ENCODE peak calls at places on chromosomes 7 and 10, in seven cellular contexts. One of them, this sample, is unnamed.

GRCh38 chr7:69091476-69091875 is 506.8 kb upstream of the AUTS2 start:
- DNase-seq in neural crest cell: no peak
- DNase-seq in heart right ventricle: no peak
- DNase-seq in cardiac fibroblast: no peak
- DNase-seq in transverse colon: no peak
- DNase-seq in Panc1: no peak
- DNase-seq in psoas muscle: no peak
- DNase-seq in this sample: no peak

GRCh38 chr10:58797356-58797755 is 284.7 kb downstream of the BICC1 start:
- DNase-seq in heart right ventricle: no peak
- DNase-seq in Panc1: no peak
- DNase-seq in neural crest cell: no peak
- DNase-seq in cardiac fibroblast: no peak
- DNase-seq in psoas muscle: no peak
- DNase-seq in transverse colon: no peak
- DNase-seq in this sample: no peak

GRCh38 chr10:103845983-103846382 is 9.4 kb downstream of the SH3PXD2A start:
- DNase-seq in psoas muscle: peak
- DNase-seq in heart right ventricle: no peak
- DNase-seq in transverse colon: peak
- DNase-seq in cardiac fibroblast: no peak
- DNase-seq in neural crest cell: no peak
- DNase-seq in Panc1: no peak
- DNase-seq in this sample: no peak

GRCh38 chr10:74081192-74081803 is 69.3 kb downstream of the AP3M1 start:
- DNase-seq in psoas muscle: no peak
- DNase-seq in transverse colon: peak
- DNase-seq in heart right ventricle: no peak
- DNase-seq in neural crest cell: peak
- DNase-seq in Panc1: peak
- DNase-seq in cardiac fibroblast: peak
- DNase-seq in this sample: peak

GRCh38 chr7:97022451-97023306 is 2.0 kb downstream of the DLX5 start:
- DNase-seq in transverse colon: no peak
- DNase-seq in neural crest cell: no peak
- DNase-seq in cardiac fibroblast: no peak
- DNase-seq in psoas muscle: no peak
- DNase-seq in Panc1: no peak
- DNase-seq in heart right ventricle: no peak
- DNase-seq in this sample: no peak

GRCh38 chr7:157270060-157270444 is 66.8 kb upstream of the DNAJB6 start:
- DNase-seq in Panc1: no peak
- DNase-seq in transverse colon: no peak
- DNase-seq in psoas muscle: no peak
- DNase-seq in heart right ventricle: no peak
- DNase-seq in neural crest cell: no peak
- DNase-seq in cardiac fibroblast: no peak
- DNase-seq in this sample: no peak

GRCh38 chr10:47028466-47028865 is 117.2 kb downstream of the PTPN20 start:
- DNase-seq in heart right ventricle: no peak
- DNase-seq in transverse colon: no peak
- DNase-seq in neural crest cell: no peak
- DNase-seq in psoas muscle: no peak
- DNase-seq in Panc1: no peak
- DNase-seq in cardiac fibroblast: no peak
- DNase-seq in this sample: no peak

GRCh38 chr7:30572212-30572839 is 22.4 kb upstream of the GARS1 start:
- DNase-seq in psoas muscle: no peak
- DNase-seq in transverse colon: no peak
- DNase-seq in heart right ventricle: no peak
- DNase-seq in neural crest cell: no peak
- DNase-seq in cardiac fibroblast: no peak
- DNase-seq in Panc1: no peak
- DNase-seq in this sample: no peak

GRCh38 chr7:155414508-155414907 is 43.4 kb upstream of the EN2 start:
- DNase-seq in neural crest cell: no peak
- DNase-seq in heart right ventricle: no peak
- DNase-seq in transverse colon: no peak
- DNase-seq in Panc1: no peak
- DNase-seq in psoas muscle: no peak
- DNase-seq in cardiac fibroblast: no peak
- DNase-seq in this sample: no peak

GRCh38 chr10:21315321-21316220 is 209.9 kb downstream of the SKIDA1 start:
- DNase-seq in psoas muscle: peak
- DNase-seq in transverse colon: no peak
- DNase-seq in Panc1: no peak
- DNase-seq in cardiac fibroblast: peak
- DNase-seq in neural crest cell: peak
- DNase-seq in heart right ventricle: peak
- DNase-seq in this sample: peak

GRCh38 chr10:97475936-97476594 is 22.2 kb downstream of the MMS19 start:
- DNase-seq in transverse colon: no peak
- DNase-seq in Panc1: no peak
- DNase-seq in psoas muscle: no peak
- DNase-seq in heart right ventricle: no peak
- DNase-seq in cardiac fibroblast: peak
- DNase-seq in neural crest cell: no peak
- DNase-seq in this sample: no peak

GRCh38 chr10:43355749-43356371 is 15.6 kb upstream of the FXYD4 start:
- DNase-seq in Panc1: peak
- DNase-seq in psoas muscle: no peak
- DNase-seq in cardiac fibroblast: no peak
- DNase-seq in heart right ventricle: no peak
- DNase-seq in neural crest cell: no peak
- DNase-seq in transverse colon: peak
- DNase-seq in this sample: peak

GRCh38 chr7:143433759-143434158 is 9.5 kb upstream of the TAS2R60 start:
- DNase-seq in cardiac fibroblast: no peak
- DNase-seq in neural crest cell: no peak
- DNase-seq in Panc1: no peak
- DNase-seq in psoas muscle: no peak
- DNase-seq in transverse colon: no peak
- DNase-seq in heart right ventricle: no peak
- DNase-seq in this sample: no peak

GRCh38 chr7:23454880-23455526 is 15.3 kb downstream of the IGF2BP3 start:
- DNase-seq in psoas muscle: no peak
- DNase-seq in Panc1: no peak
- DNase-seq in transverse colon: no peak
- DNase-seq in neural crest cell: no peak
- DNase-seq in heart right ventricle: no peak
- DNase-seq in cardiac fibroblast: no peak
- DNase-seq in this sample: no peak

GRCh38 chr10:36802523-36803153 is 322.8 kb upstream of the ANKRD30A start:
- DNase-seq in cardiac fibroblast: peak
- DNase-seq in heart right ventricle: peak
- DNase-seq in psoas muscle: no peak
- DNase-seq in Panc1: no peak
- DNase-seq in neural crest cell: no peak
- DNase-seq in transverse colon: no peak
- DNase-seq in this sample: no peak

GRCh38 chr10:123854003-123854402 is 37.6 kb downstream of the CPXM2 start:
- DNase-seq in heart right ventricle: no peak
- DNase-seq in psoas muscle: no peak
- DNase-seq in neural crest cell: no peak
- DNase-seq in cardiac fibroblast: no peak
- DNase-seq in Panc1: no peak
- DNase-seq in transverse colon: no peak
- DNase-seq in this sample: no peak

GRCh38 chr7:79822620-79823240 is 311.9 kb upstream of the GNAI1 start:
- DNase-seq in neural crest cell: no peak
- DNase-seq in cardiac fibroblast: no peak
- DNase-seq in Panc1: no peak
- DNase-seq in psoas muscle: no peak
- DNase-seq in heart right ventricle: no peak
- DNase-seq in transverse colon: no peak
- DNase-seq in this sample: no peak

GRCh38 chr7:1924185-1924817 is 254.2 kb downstream of the ELFN1 start:
- DNase-seq in cardiac fibroblast: peak
- DNase-seq in psoas muscle: no peak
- DNase-seq in transverse colon: no peak
- DNase-seq in heart right ventricle: no peak
- DNase-seq in neural crest cell: no peak
- DNase-seq in Panc1: no peak
- DNase-seq in this sample: no peak

GRCh38 chr7:43649755-43650274 is 66.9 kb downstream of the STK17A start:
- DNase-seq in Panc1: no peak
- DNase-seq in heart right ventricle: no peak
- DNase-seq in neural crest cell: no peak
- DNase-seq in transverse colon: peak
- DNase-seq in cardiac fibroblast: no peak
- DNase-seq in psoas muscle: no peak
- DNase-seq in this sample: peak

GRCh38 chr7:150973571-150974451 is 4.3 kb downstream of the KCNH2 start:
- DNase-seq in cardiac fibroblast: no peak
- DNase-seq in transverse colon: peak
- DNase-seq in neural crest cell: no peak
- DNase-seq in Panc1: no peak
- DNase-seq in heart right ventricle: no peak
- DNase-seq in psoas muscle: no peak
- DNase-seq in this sample: no peak

GRCh38 chr7:150976529-150977381 is 1.4 kb downstream of the KCNH2 start:
- DNase-seq in transverse colon: no peak
- DNase-seq in Panc1: no peak
- DNase-seq in heart right ventricle: peak
- DNase-seq in cardiac fibroblast: no peak
- DNase-seq in psoas muscle: no peak
- DNase-seq in neural crest cell: no peak
- DNase-seq in this sample: no peak

GRCh38 chr7:150972746-150973145 is 5.4 kb downstream of the KCNH2 start:
- DNase-seq in psoas muscle: no peak
- DNase-seq in heart right ventricle: no peak
- DNase-seq in transverse colon: no peak
- DNase-seq in cardiac fibroblast: no peak
- DNase-seq in Panc1: no peak
- DNase-seq in neural crest cell: no peak
- DNase-seq in this sample: no peak

GRCh38 chr7:150975536-150976285 is 2.4 kb downstream of the KCNH2 start:
- DNase-seq in Panc1: no peak
- DNase-seq in heart right ventricle: no peak
- DNase-seq in neural crest cell: no peak
- DNase-seq in psoas muscle: no peak
- DNase-seq in cardiac fibroblast: no peak
- DNase-seq in transverse colon: no peak
- DNase-seq in this sample: no peak

DNA sequence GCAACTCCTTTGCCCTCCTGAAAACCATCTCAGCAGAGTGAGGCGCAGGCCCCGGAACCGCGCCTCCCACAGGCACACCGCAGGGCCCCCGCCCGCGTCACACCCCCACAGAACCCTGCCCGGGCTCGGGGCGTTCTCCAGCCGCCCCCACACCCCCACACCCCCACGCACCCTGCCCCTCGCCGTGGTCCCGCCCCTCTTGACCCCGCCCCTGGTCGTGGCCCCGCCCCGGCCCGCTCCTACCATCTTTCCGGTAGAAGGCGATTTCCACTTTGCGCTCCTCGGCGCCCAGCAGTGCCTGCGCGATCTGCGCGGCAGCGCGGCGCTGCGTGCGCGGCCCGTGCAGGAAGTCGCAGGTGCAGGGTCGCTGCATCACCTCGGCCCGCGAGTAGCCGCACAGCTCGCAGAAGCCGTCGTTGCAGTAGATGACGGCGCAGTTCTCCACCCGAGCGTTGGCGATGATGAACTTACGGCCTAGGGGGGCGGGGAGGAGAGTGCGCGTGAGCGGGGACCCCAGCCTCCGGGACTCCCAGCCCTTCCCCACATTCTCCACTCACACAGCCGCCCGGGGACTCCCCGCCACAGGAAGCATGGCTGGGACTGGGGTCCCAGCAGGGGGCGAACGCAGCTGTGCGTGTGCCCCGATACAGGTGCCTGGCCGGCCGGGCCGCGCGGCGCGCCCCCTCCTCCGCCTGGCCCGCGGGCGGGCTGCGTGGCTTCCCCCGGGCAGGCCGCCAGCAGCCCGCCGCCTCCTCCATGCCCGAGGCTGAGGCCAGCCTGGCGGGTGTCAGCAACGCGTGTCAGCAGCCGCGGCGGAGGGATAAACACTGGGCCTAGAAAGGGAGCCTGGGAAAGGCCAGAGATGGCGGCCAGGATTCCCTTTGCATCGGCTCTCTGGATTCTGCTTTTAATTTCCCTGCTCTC is 3.4 kb downstream of the KCNH2 start:
- DNase-seq in psoas muscle: no peak
- DNase-seq in cardiac fibroblast: no peak
- DNase-seq in neural crest cell: no peak
- DNase-seq in heart right ventricle: peak
- DNase-seq in Panc1: no peak
- DNase-seq in transverse colon: peak
- DNase-seq in this sample: peak
- TF ChIP-seq CTCF in psoas muscle: no peak
- TF ChIP-seq CTCF in cardiac fibroblast: peak
- TF ChIP-seq CTCF in neural crest cell: peak
- TF ChIP-seq CTCF in heart right ventricle: peak
- TF ChIP-seq CTCF in Panc1: peak
- TF ChIP-seq CTCF in transverse colon: peak
- TF ChIP-seq CTCF in this sample: no peak

GRCh38 chr10:95810198-95810976 is 54.4 kb downstream of the ENTPD1 start:
- DNase-seq in Panc1: no peak
- DNase-seq in heart right ventricle: no peak
- DNase-seq in transverse colon: no peak
- DNase-seq in cardiac fibroblast: no peak
- DNase-seq in neural crest cell: no peak
- DNase-seq in psoas muscle: no peak
- DNase-seq in this sample: no peak
- TF ChIP-seq CTCF in Panc1: no peak
- TF ChIP-seq CTCF in heart right ventricle: no peak
- TF ChIP-seq CTCF in transverse colon: no peak
- TF ChIP-seq CTCF in cardiac fibroblast: no peak
- TF ChIP-seq CTCF in neural crest cell: no peak
- TF ChIP-seq CTCF in psoas muscle: no peak
- TF ChIP-seq CTCF in this sample: no peak

GRCh38 chr7:101857358-101857794 is 40.0 kb downstream of the CUX1 start:
- DNase-seq in Panc1: no peak
- DNase-seq in transverse colon: no peak
- DNase-seq in heart right ventricle: no peak
- DNase-seq in psoas muscle: no peak
- DNase-seq in neural crest cell: no peak
- DNase-seq in cardiac fibroblast: no peak
- DNase-seq in this sample: no peak
- TF ChIP-seq CTCF in Panc1: no peak
- TF ChIP-seq CTCF in transverse colon: no peak
- TF ChIP-seq CTCF in heart right ventricle: no peak
- TF ChIP-seq CTCF in psoas muscle: no peak
- TF ChIP-seq CTCF in neural crest cell: no peak
- TF ChIP-seq CTCF in cardiac fibroblast: no peak
- TF ChIP-seq CTCF in this sample: no peak

DNA sequence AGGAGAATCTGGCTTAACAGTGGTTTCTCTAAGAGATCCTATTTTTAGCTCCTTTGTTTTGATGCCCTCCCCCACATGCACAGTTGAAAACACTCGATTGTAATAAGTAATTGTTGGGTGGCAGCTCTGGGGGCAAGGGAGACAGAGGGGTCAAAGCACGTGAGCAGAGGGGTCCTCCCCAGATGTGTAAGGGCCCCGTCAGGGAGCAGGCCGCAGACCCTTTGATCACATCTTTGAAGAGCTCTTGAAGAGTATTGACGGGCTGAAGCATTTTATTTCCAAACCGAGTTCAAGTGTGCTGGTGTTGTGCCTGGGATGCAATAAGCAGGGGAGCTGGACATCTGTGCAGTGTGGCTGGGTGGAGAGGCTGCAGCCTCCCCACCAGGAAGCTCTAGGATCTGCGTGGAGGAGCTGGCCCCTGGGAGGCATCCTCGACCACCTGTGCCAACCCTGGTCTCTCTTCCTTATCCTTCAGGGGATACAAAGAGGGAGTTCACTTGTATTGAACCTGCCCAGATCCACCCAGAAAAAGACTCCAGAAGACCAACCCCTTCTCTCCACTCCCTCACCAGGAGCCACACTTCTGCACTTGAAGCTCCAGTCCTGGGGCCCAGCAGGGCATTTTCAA is 473.0 kb upstream of the MGMT start:
- DNase-seq in psoas muscle: no peak
- DNase-seq in Panc1: no peak
- DNase-seq in heart right ventricle: no peak
- DNase-seq in transverse colon: no peak
- DNase-seq in neural crest cell: no peak
- DNase-seq in cardiac fibroblast: no peak
- DNase-seq in this sample: no peak
- TF ChIP-seq CTCF in psoas muscle: no peak
- TF ChIP-seq CTCF in Panc1: no peak
- TF ChIP-seq CTCF in heart right ventricle: no peak
- TF ChIP-seq CTCF in transverse colon: no peak
- TF ChIP-seq CTCF in neural crest cell: no peak
- TF ChIP-seq CTCF in cardiac fibroblast: no peak
- TF ChIP-seq CTCF in this sample: no peak